ENCODE peak calls at places on chromosomes 5 and 9, in nine cellular contexts. One of them, this sample, is unnamed.

GRCh38 chr9:69542942-69543704 is 129.0 kb downstream of the APBA1 start:
- DNase-seq in fibroblast of the aortic adventitia: peak
- DNase-seq in astrocyte of the spinal cord: peak
- DNase-seq in A549: no peak
- DNase-seq in tibial nerve: no peak
- DNase-seq in coronary artery: no peak
- DNase-seq in fibroblast of lung: no peak
- DNase-seq in bronchial epithelial cell: no peak
- DNase-seq in heart left ventricle: peak
- DNase-seq in this sample: no peak

GRCh38 chr5:35430381-35431162 is 187.1 kb upstream of the SPEF2 start:
- DNase-seq in coronary artery: no peak
- DNase-seq in fibroblast of lung: no peak
- DNase-seq in heart left ventricle: no peak
- DNase-seq in astrocyte of the spinal cord: no peak
- DNase-seq in tibial nerve: no peak
- DNase-seq in A549: no peak
- DNase-seq in fibroblast of the aortic adventitia: no peak
- DNase-seq in bronchial epithelial cell: peak
- DNase-seq in this sample: no peak

GRCh38 chr9:84123648-84124406 is 143.2 kb downstream of the RMI1 start:
- DNase-seq in bronchial epithelial cell: no peak
- DNase-seq in A549: no peak
- DNase-seq in heart left ventricle: no peak
- DNase-seq in tibial nerve: no peak
- DNase-seq in fibroblast of the aortic adventitia: no peak
- DNase-seq in fibroblast of lung: no peak
- DNase-seq in coronary artery: no peak
- DNase-seq in astrocyte of the spinal cord: no peak
- DNase-seq in this sample: no peak

GRCh38 chr5:104189909-104190308 is 627.3 kb upstream of the NUDT12 start:
- DNase-seq in A549: no peak
- DNase-seq in tibial nerve: no peak
- DNase-seq in fibroblast of lung: peak
- DNase-seq in fibroblast of the aortic adventitia: peak
- DNase-seq in heart left ventricle: no peak
- DNase-seq in coronary artery: no peak
- DNase-seq in bronchial epithelial cell: peak
- DNase-seq in astrocyte of the spinal cord: peak
- DNase-seq in this sample: peak

GRCh38 chr5:98158440-98158839 is 615.0 kb upstream of the RGMB start:
- DNase-seq in astrocyte of the spinal cord: no peak
- DNase-seq in heart left ventricle: no peak
- DNase-seq in coronary artery: no peak
- DNase-seq in fibroblast of lung: no peak
- DNase-seq in A549: no peak
- DNase-seq in fibroblast of the aortic adventitia: no peak
- DNase-seq in tibial nerve: no peak
- DNase-seq in bronchial epithelial cell: no peak
- DNase-seq in this sample: no peak

GRCh38 chr9:120768870-120769269 is 24.3 kb downstream of the FBXW2 start:
- DNase-seq in bronchial epithelial cell: peak
- DNase-seq in astrocyte of the spinal cord: no peak
- DNase-seq in heart left ventricle: no peak
- DNase-seq in tibial nerve: no peak
- DNase-seq in fibroblast of lung: no peak
- DNase-seq in coronary artery: no peak
- DNase-seq in fibroblast of the aortic adventitia: no peak
- DNase-seq in A549: no peak
- DNase-seq in this sample: no peak

GRCh38 chr5:91072891-91073290 is 310.2 kb downstream of the ARRDC3 start:
- DNase-seq in A549: no peak
- DNase-seq in heart left ventricle: no peak
- DNase-seq in tibial nerve: no peak
- DNase-seq in coronary artery: no peak
- DNase-seq in fibroblast of the aortic adventitia: peak
- DNase-seq in bronchial epithelial cell: peak
- DNase-seq in fibroblast of lung: peak
- DNase-seq in astrocyte of the spinal cord: peak
- DNase-seq in this sample: no peak

GRCh38 chr5:100270323-100270771 is 264.8 kb upstream of the FAM174A start:
- DNase-seq in coronary artery: no peak
- DNase-seq in heart left ventricle: no peak
- DNase-seq in fibroblast of lung: peak
- DNase-seq in astrocyte of the spinal cord: peak
- DNase-seq in bronchial epithelial cell: peak
- DNase-seq in fibroblast of the aortic adventitia: no peak
- DNase-seq in A549: no peak
- DNase-seq in tibial nerve: no peak
- DNase-seq in this sample: peak

GRCh38 chr5:138653502-138653901 is 78.3 kb upstream of the HSPA9 start:
- DNase-seq in astrocyte of the spinal cord: no peak
- DNase-seq in tibial nerve: no peak
- DNase-seq in A549: no peak
- DNase-seq in fibroblast of lung: no peak
- DNase-seq in coronary artery: no peak
- DNase-seq in bronchial epithelial cell: peak
- DNase-seq in fibroblast of the aortic adventitia: peak
- DNase-seq in heart left ventricle: peak
- DNase-seq in this sample: no peak

GRCh38 chr9:113524460-113524859 is 60.9 kb downstream of the RGS3 start:
- DNase-seq in heart left ventricle: no peak
- DNase-seq in fibroblast of lung: no peak
- DNase-seq in coronary artery: no peak
- DNase-seq in astrocyte of the spinal cord: no peak
- DNase-seq in bronchial epithelial cell: no peak
- DNase-seq in tibial nerve: no peak
- DNase-seq in fibroblast of the aortic adventitia: no peak
- DNase-seq in A549: no peak
- DNase-seq in this sample: no peak

GRCh38 chr5:95899040-95899439 is 62.6 kb downstream of the ELL2 start:
- DNase-seq in A549: no peak
- DNase-seq in tibial nerve: no peak
- DNase-seq in coronary artery: no peak
- DNase-seq in fibroblast of the aortic adventitia: no peak
- DNase-seq in fibroblast of lung: no peak
- DNase-seq in astrocyte of the spinal cord: no peak
- DNase-seq in heart left ventricle: no peak
- DNase-seq in bronchial epithelial cell: no peak
- DNase-seq in this sample: no peak

GRCh38 chr5:167759411-167759821 is 532.0 kb upstream of the WWC1 start:
- DNase-seq in A549: peak
- DNase-seq in fibroblast of lung: peak
- DNase-seq in fibroblast of the aortic adventitia: peak
- DNase-seq in heart left ventricle: no peak
- DNase-seq in astrocyte of the spinal cord: peak
- DNase-seq in tibial nerve: no peak
- DNase-seq in bronchial epithelial cell: peak
- DNase-seq in coronary artery: no peak
- DNase-seq in this sample: no peak

GRCh38 chr5:132483101-132483500 is 7.5 kb downstream of the IRF1 start:
- DNase-seq in tibial nerve: no peak
- DNase-seq in bronchial epithelial cell: no peak
- DNase-seq in fibroblast of the aortic adventitia: no peak
- DNase-seq in fibroblast of lung: no peak
- DNase-seq in A549: no peak
- DNase-seq in heart left ventricle: no peak
- DNase-seq in astrocyte of the spinal cord: no peak
- DNase-seq in coronary artery: no peak
- DNase-seq in this sample: no peak

GRCh38 chr5:147688965-147689364 is 93.6 kb downstream of the JAKMIP2 start:
- DNase-seq in astrocyte of the spinal cord: peak
- DNase-seq in heart left ventricle: peak
- DNase-seq in coronary artery: no peak
- DNase-seq in A549: no peak
- DNase-seq in bronchial epithelial cell: peak
- DNase-seq in fibroblast of lung: peak
- DNase-seq in fibroblast of the aortic adventitia: peak
- DNase-seq in tibial nerve: peak
- DNase-seq in this sample: no peak

GRCh38 chr5:156149203-156149602 is 177.8 kb upstream of the SGCD start:
- DNase-seq in tibial nerve: no peak
- DNase-seq in astrocyte of the spinal cord: no peak
- DNase-seq in heart left ventricle: no peak
- DNase-seq in fibroblast of the aortic adventitia: no peak
- DNase-seq in bronchial epithelial cell: no peak
- DNase-seq in A549: no peak
- DNase-seq in fibroblast of lung: peak
- DNase-seq in coronary artery: no peak
- DNase-seq in this sample: no peak

GRCh38 chr5:152270117-152270516 is 135.0 kb downstream of the NMUR2 start:
- DNase-seq in astrocyte of the spinal cord: peak
- DNase-seq in fibroblast of the aortic adventitia: no peak
- DNase-seq in fibroblast of lung: peak
- DNase-seq in bronchial epithelial cell: peak
- DNase-seq in A549: no peak
- DNase-seq in coronary artery: no peak
- DNase-seq in heart left ventricle: peak
- DNase-seq in tibial nerve: no peak
- DNase-seq in this sample: no peak

GRCh38 chr5:152269533-152269932 is 135.5 kb downstream of the NMUR2 start:
- DNase-seq in astrocyte of the spinal cord: no peak
- DNase-seq in A549: no peak
- DNase-seq in fibroblast of lung: no peak
- DNase-seq in bronchial epithelial cell: no peak
- DNase-seq in coronary artery: no peak
- DNase-seq in fibroblast of the aortic adventitia: no peak
- DNase-seq in heart left ventricle: no peak
- DNase-seq in tibial nerve: no peak
- DNase-seq in this sample: no peak

GRCh38 chr5:152274206-152274605 is 130.9 kb downstream of the NMUR2 start:
- DNase-seq in fibroblast of the aortic adventitia: no peak
- DNase-seq in coronary artery: no peak
- DNase-seq in bronchial epithelial cell: peak
- DNase-seq in fibroblast of lung: peak
- DNase-seq in astrocyte of the spinal cord: no peak
- DNase-seq in A549: no peak
- DNase-seq in tibial nerve: no peak
- DNase-seq in heart left ventricle: no peak
- DNase-seq in this sample: no peak

DNA sequence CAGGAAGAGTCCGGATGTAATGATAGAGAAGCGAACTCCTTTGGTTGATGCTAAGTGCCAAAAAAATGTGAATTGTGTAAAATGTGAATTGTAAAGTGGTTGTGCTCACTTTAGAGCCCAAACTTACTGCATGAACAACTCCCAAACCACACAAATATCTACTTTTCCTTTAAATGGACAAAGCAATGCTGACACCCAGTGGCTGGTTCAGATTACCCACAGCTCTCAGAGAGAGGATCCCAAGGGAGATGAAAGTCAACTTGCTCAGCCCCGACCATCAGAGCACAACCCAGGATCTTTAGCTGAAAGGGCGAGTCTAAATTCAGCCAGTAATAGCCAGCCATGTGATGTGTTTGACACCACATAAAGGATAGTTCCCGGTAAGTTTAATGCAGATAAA is 133.7 kb downstream of the NMUR2 start:
- DNase-seq in fibroblast of the aortic adventitia: no peak
- DNase-seq in astrocyte of the spinal cord: peak
- DNase-seq in tibial nerve: no peak
- DNase-seq in coronary artery: no peak
- DNase-seq in fibroblast of lung: no peak
- DNase-seq in bronchial epithelial cell: peak
- DNase-seq in A549: peak
- DNase-seq in heart left ventricle: peak
- DNase-seq in this sample: no peak
- TF ChIP-seq CTCF in fibroblast of the aortic adventitia: no peak
- TF ChIP-seq CTCF in astrocyte of the spinal cord: peak
- TF ChIP-seq CTCF in tibial nerve: no peak
- TF ChIP-seq CTCF in coronary artery: peak
- TF ChIP-seq CTCF in fibroblast of lung: peak
- TF ChIP-seq CTCF in bronchial epithelial cell: peak
- TF ChIP-seq CTCF in A549: no peak
- TF ChIP-seq CTCF in heart left ventricle: peak
- TF ChIP-seq CTCF in this sample: peak

DNA sequence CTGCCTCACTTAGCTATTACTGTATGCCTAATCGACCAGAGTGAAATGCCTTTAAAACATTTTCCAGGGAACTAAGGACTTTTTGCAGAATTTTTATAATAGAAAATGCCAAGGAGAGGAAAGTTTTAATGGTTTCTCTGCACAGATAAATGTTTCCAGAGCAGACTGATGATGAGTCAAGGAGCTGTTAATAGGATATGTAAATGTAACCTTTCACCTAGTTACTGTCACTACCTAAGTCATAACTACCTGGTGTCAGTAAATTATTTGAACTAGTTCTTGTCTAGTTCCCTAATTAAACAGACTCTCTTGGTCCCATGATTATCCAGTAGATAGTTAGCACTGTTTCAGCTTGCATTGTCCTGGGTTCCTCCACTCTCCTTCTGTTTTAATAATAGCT is 7.7 kb downstream of the PAM start:
- DNase-seq in astrocyte of the spinal cord: no peak
- DNase-seq in coronary artery: no peak
- DNase-seq in bronchial epithelial cell: peak
- DNase-seq in tibial nerve: no peak
- DNase-seq in fibroblast of the aortic adventitia: no peak
- DNase-seq in fibroblast of lung: peak
- DNase-seq in heart left ventricle: no peak
- DNase-seq in A549: no peak
- DNase-seq in this sample: no peak
- H3K4me3 ChIP-seq in astrocyte of the spinal cord: no peak
- H3K4me3 ChIP-seq in coronary artery: no peak
- H3K4me3 ChIP-seq in bronchial epithelial cell: no peak
- H3K4me3 ChIP-seq in tibial nerve: no peak
- H3K4me3 ChIP-seq in fibroblast of the aortic adventitia: no peak
- H3K4me3 ChIP-seq in fibroblast of lung: no peak
- H3K4me3 ChIP-seq in heart left ventricle: no peak
- H3K4me3 ChIP-seq in A549: no peak
- H3K4me3 ChIP-seq in this sample: no peak

GRCh38 chr9:4984171-4984570 is 901 bp upstream of the JAK2 start:
- DNase-seq in tibial nerve: peak
- DNase-seq in astrocyte of the spinal cord: no peak
- DNase-seq in fibroblast of lung: no peak
- DNase-seq in coronary artery: no peak
- DNase-seq in fibroblast of the aortic adventitia: no peak
- DNase-seq in bronchial epithelial cell: peak
- DNase-seq in A549: peak
- DNase-seq in heart left ventricle: no peak
- DNase-seq in this sample: no peak
- TF ChIP-seq CTCF in tibial nerve: no peak
- TF ChIP-seq CTCF in astrocyte of the spinal cord: no peak
- TF ChIP-seq CTCF in fibroblast of lung: peak
- TF ChIP-seq CTCF in coronary artery: no peak
- TF ChIP-seq CTCF in fibroblast of the aortic adventitia: no peak
- TF ChIP-seq CTCF in bronchial epithelial cell: no peak
- TF ChIP-seq CTCF in A549: no peak
- TF ChIP-seq CTCF in heart left ventricle: no peak
- TF ChIP-seq CTCF in this sample: no peak

GRCh38 chr5:141100243-141100805 is at the start of gene PCDHB3:
- DNase-seq in bronchial epithelial cell: peak
- DNase-seq in fibroblast of lung: peak
- DNase-seq in coronary artery: no peak
- DNase-seq in heart left ventricle: peak
- DNase-seq in astrocyte of the spinal cord: peak
- DNase-seq in fibroblast of the aortic adventitia: peak
- DNase-seq in tibial nerve: peak
- DNase-seq in A549: no peak
- DNase-seq in this sample: no peak

GRCh38 chr5:141095263-141095641 is 837 bp downstream of the PCDHB2 start:
- DNase-seq in fibroblast of the aortic adventitia: no peak
- DNase-seq in astrocyte of the spinal cord: no peak
- DNase-seq in heart left ventricle: no peak
- DNase-seq in coronary artery: no peak
- DNase-seq in A549: no peak
- DNase-seq in tibial nerve: no peak
- DNase-seq in bronchial epithelial cell: no peak
- DNase-seq in fibroblast of lung: no peak
- DNase-seq in this sample: no peak

GRCh38 chr5:141094481-141095262 is at the start of gene PCDHB2:
- DNase-seq in fibroblast of the aortic adventitia: peak
- DNase-seq in heart left ventricle: peak
- DNase-seq in tibial nerve: peak
- DNase-seq in A549: peak
- DNase-seq in fibroblast of lung: peak
- DNase-seq in coronary artery: no peak
- DNase-seq in astrocyte of the spinal cord: peak
- DNase-seq in bronchial epithelial cell: peak
- DNase-seq in this sample: no peak
- H3K4me3 ChIP-seq in fibroblast of the aortic adventitia: peak
- H3K4me3 ChIP-seq in heart left ventricle: peak
- H3K4me3 ChIP-seq in tibial nerve: peak
- H3K4me3 ChIP-seq in A549: peak
- H3K4me3 ChIP-seq in fibroblast of lung: peak
- H3K4me3 ChIP-seq in coronary artery: peak
- H3K4me3 ChIP-seq in astrocyte of the spinal cord: peak
- H3K4me3 ChIP-seq in bronchial epithelial cell: peak
- H3K4me3 ChIP-seq in this sample: no peak

This sample was measured in retinal pigment epithelial cell.